ENCODE peak calls at places on chromosomes 1 and 21, in ten cellular contexts. I, O, Y, S, U, C, P, Q, X and K are unnamed samples.
A peak's percentile ranks its signal among the peaks of the same experiment; 100 is the strongest.

GRCh38 chr1:185603158-185603557 is 131.0 kb upstream of the HMCN1 start:
- DNase-seq in P (no peak), X (no peak), S (no peak), Q (no peak), C (no peak), U (no peak), I (no peak), Y (no peak), O (no peak), K (no peak)

GRCh38 chr1:119141020-119141424 is 569 bp upstream of the WARS2 start:
- DNase-seq in S (peak; percentile 34), Q (no peak), Y (peak; percentile 41), P (no peak), I (peak; percentile 52), O (peak; percentile 28), X (peak; percentile 54), U (no peak), C (peak; percentile 49), K (no peak)

GRCh38 chr1:70440642-70441391 is 29.7 kb downstream of the CTH start:
- DNase-seq in I (no peak), U (no peak), X (no peak), O (no peak), Q (no peak), P (no peak), S (no peak), C (no peak), Y (peak; percentile 76), K (no peak)

GRCh38 chr21:40204956-40205355 is 337.7 kb downstream of the PCP4 start:
- DNase-seq in S (no peak), X (no peak), U (no peak), C (no peak), Q (no peak), Y (no peak), I (no peak), O (no peak), P (no peak), K (no peak)

GRCh38 chr21:38802050-38803026 is 3.4 kb upstream of the ETS2 start:
- DNase-seq in U (no peak), I (no peak), O (no peak), C (no peak), P (no peak), Q (no peak), S (peak; percentile 94), Y (no peak), X (no peak), K (no peak)

GRCh38 chr1:42735477-42736105 is 4.4 kb downstream of the CLDN19 start:
- DNase-seq in U (no peak), X (no peak), P (peak; percentile 52), Q (no peak), C (no peak), Y (no peak), O (no peak), I (no peak), S (no peak), K (peak; percentile 11)

GRCh38 chr1:113057006-113057405 is 16.0 kb upstream of the LRIG2 start:
- DNase-seq in S (no peak), P (no peak), I (peak; percentile 32), U (no peak), C (no peak), Q (no peak), O (no peak), Y (no peak), X (peak; percentile 36), K (no peak)

GRCh38 chr1:187842406-187843165 is 1013.8 kb downstream of the PLA2G4A start:
- DNase-seq in S (peak; percentile 25), P (peak; percentile 91), O (no peak), Q (no peak), I (no peak), Y (no peak), X (no peak), U (no peak), C (peak; percentile 41), K (no peak)

GRCh38 chr1:41371630-41372599 is 10.7 kb downstream of the FOXO6 start:
- DNase-seq in P (no peak), S (no peak), Q (peak; percentile 82), I (peak; percentile 61), O (peak; percentile 37), C (no peak), U (no peak), X (peak; percentile 87), Y (peak; percentile 31), K (no peak)

GRCh38 chr1:12600880-12601633 is 17.0 kb downstream of the DHRS3 start:
- DNase-seq in O (no peak), U (peak; percentile 71), I (no peak), P (no peak), Y (peak; percentile 69), Q (no peak), S (peak; percentile 75), X (peak; percentile 71), C (peak; percentile 35), K (peak; percentile 63)

GRCh38 chr1:2000432-2000831 is 3.2 kb downstream of the CFAP74 start:
- DNase-seq in Q (no peak), U (no peak), Y (no peak), O (no peak), S (no peak), X (no peak), C (no peak), I (no peak), P (no peak), K (no peak)

GRCh38 chr1:7808253-7808844 is 24.3 kb downstream of the PER3 start:
- DNase-seq in U (peak; percentile 40), X (no peak), Y (no peak), I (no peak), P (peak; percentile 27), C (peak; percentile 63), S (peak; percentile 44), O (no peak), Q (no peak), K (peak; percentile 38)

GRCh38 chr1:41935226-41935625 is 16.5 kb upstream of the HIVEP3 start:
- DNase-seq in Y (no peak), C (peak; percentile 72), U (no peak), X (no peak), P (no peak), O (no peak), S (no peak), Q (no peak), I (no peak), K (no peak)

GRCh38 chr1:212667223-212668139 is 32.2 kb downstream of the BATF3 start:
- DNase-seq in S (peak; percentile 92), Q (peak; percentile 36), X (no peak), U (peak; percentile 52), C (peak; percentile 97), P (peak; percentile 71), I (no peak), O (peak; percentile 46), Y (no peak), K (peak; percentile 46)

GRCh38 chr1:212664409-212665199 is 35.0 kb downstream of the BATF3 start:
- DNase-seq in X (no peak), O (no peak), I (no peak), C (no peak), U (no peak), P (no peak), Q (no peak), S (no peak), Y (no peak), K (no peak)

GRCh38 chr1:212668477-212668876 is 31.2 kb downstream of the BATF3 start:
- DNase-seq in I (no peak), S (no peak), Y (no peak), Q (no peak), O (no peak), X (no peak), P (no peak), C (no peak), U (no peak), K (no peak)

GRCh38 chr1:212666116-212666775 is 33.4 kb downstream of the BATF3 start:
- DNase-seq in O (no peak), C (no peak), Q (peak; percentile 56), I (no peak), Y (no peak), S (no peak), U (no peak), X (no peak), P (no peak), K (no peak)

GRCh38 chr1:212665241-212666115 is 34.2 kb downstream of the BATF3 start:
- DNase-seq in Q (peak; percentile 87), S (peak; percentile 87), P (peak; percentile 56), C (peak; percentile 62), I (peak; percentile 73), X (peak; percentile 93), Y (peak; percentile 82), O (peak; percentile 80), U (peak; percentile 81), K (peak; percentile 81)
- TF ChIP-seq CTCF in Q (peak; percentile 99), S (peak; percentile 93), P (peak; percentile 68), C (peak; percentile 62), I (peak; percentile 42), X (peak; percentile 81), Y (peak; percentile 92), O (peak; percentile 90), U (peak; percentile 99), K (peak; percentile 97)

GRCh38 chr1:206809504-206810084 is 37.3 kb upstream of the IL10 start:
- DNase-seq in S (peak; percentile 44), Q (no peak), I (no peak), Y (peak; percentile 34), P (peak; percentile 38), C (peak; percentile 56), X (no peak), O (no peak), U (no peak), K (no peak)
- TF ChIP-seq CTCF in S (peak; percentile 47), Q (peak; percentile 28), I (no peak), Y (peak; percentile 24), P (peak; percentile 74), C (peak; percentile 63), X (no peak), O (peak; percentile 15), U (peak; percentile 58), K (no peak)

GRCh38 chr1:175377394-175377793 is 184.8 kb upstream of the KIAA0040 start:
- DNase-seq in U (no peak), I (no peak), O (no peak), C (no peak), Q (no peak), P (no peak), X (no peak), S (no peak), Y (no peak), K (no peak)

GRCh38 chr1:175373786-175374623 is 181.4 kb upstream of the KIAA0040 start:
- DNase-seq in C (no peak), O (no peak), I (peak; percentile 15), P (no peak), S (peak; percentile 12), Y (peak; percentile 23), X (peak; percentile 75), Q (no peak), U (peak; percentile 47), K (peak; percentile 54)

DNA sequence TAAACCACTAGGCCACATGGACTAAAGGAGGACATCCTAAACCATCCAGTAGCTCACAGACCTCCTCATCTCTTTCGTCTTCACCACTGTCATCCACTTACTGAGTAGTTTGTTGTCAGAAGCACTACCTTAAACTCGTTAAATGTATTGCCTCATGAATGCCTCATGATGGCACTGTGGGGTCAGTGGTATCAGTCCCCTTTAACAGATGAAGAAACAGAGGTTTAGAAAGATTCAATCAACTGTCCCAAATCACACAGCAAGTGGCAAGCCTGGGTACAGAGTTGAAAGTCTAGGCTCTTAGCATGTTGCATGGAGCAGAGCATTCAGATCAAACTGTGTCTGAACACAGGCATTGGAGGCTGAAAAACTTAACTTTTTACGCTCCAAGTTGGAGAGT is 183.6 kb upstream of the KIAA0040 start:
- DNase-seq in I (no peak), Y (no peak), O (no peak), C (peak; percentile 12), U (peak; percentile 43), Q (no peak), P (no peak), S (peak; percentile 30), X (no peak), K (peak; percentile 26)
- TF ChIP-seq CTCF in I (no peak), Y (no peak), O (no peak), C (peak; percentile 19), U (peak; percentile 61), Q (peak; percentile 58), P (peak; percentile 28), S (peak; percentile 33), X (peak; percentile 24), K (peak; percentile 34)

GRCh38 chr21:43825936-43826622 is 36.7 kb downstream of the RRP1 start:
- DNase-seq in X (peak; percentile 54), O (peak; percentile 66), P (no peak), U (no peak), Y (no peak), I (no peak), Q (no peak), S (peak; percentile 13), C (no peak), K (no peak)
- TF ChIP-seq CTCF in X (no peak), O (peak; percentile 26), P (peak; percentile 5), U (peak; percentile 5), Y (no peak), I (no peak), Q (peak; percentile 53), S (no peak), C (no peak), K (no peak)